ENCODE peak calls at places on chromosomes 3 and 15, in four cellular contexts. M is T47D; O is left cardiac atrium; H is stimulated activated CD4-positive, alpha-beta T cell treated with anti-CD3 and anti-CD28 coated beads, Interleukin-4, amount 100 ng/mL, for 1 hour. P is an unnamed sample.

GRCh38 chr3:36804295-36805055 is 40.1 kb upstream of the DCLK3 start:
- DNase-seq in M (no peak), O (no peak), H (no peak), P (no peak)

GRCh38 chr3:15794303-15794771 is 3.4 kb downstream of the ANKRD28 start:
- DNase-seq in M (no peak), O (no peak), H (no peak), P (peak)

GRCh38 chr15:66133247-66133646 is 120.3 kb downstream of the MEGF11 start:
- DNase-seq in M (no peak), O (no peak), H (no peak), P (no peak)

GRCh38 chr3:28846948-28847527 is 433.8 kb upstream of the RBMS3 start:
- DNase-seq in M (no peak), O (no peak), H (no peak), P (no peak)

GRCh38 chr3:161171113-161171512 is 50.0 kb upstream of the NMD3 start:
- DNase-seq in M (no peak), O (peak), H (no peak), P (peak)

GRCh38 chr3:94431831-94432230 is 369.0 kb downstream of the NSUN3 start:
- DNase-seq in M (no peak), O (no peak), H (no peak), P (no peak)

GRCh38 chr15:100671858-100672543 is 69.6 kb downstream of the ASB7 start:
- DNase-seq in M (peak), O (no peak), H (no peak), P (peak)

GRCh38 chr3:12484983-12485327 is 675 bp downstream of the TSEN2 start:
- DNase-seq in M (no peak), O (no peak), H (no peak), P (no peak)

GRCh38 chr3:138468886-138469285 is 34.5 kb downstream of the ESYT3 start:
- DNase-seq in M (peak), O (no peak), H (no peak), P (no peak)

GRCh38 chr3:120710359-120710758 is 28.3 kb upstream of the HGD start:
- DNase-seq in M (peak), O (no peak), H (no peak), P (no peak)

GRCh38 chr15:80691575-80691974 is 3.5 kb upstream of the ABHD17C start:
- DNase-seq in M (no peak), O (no peak), H (no peak), P (no peak)

GRCh38 chr15:81385110-81386076 is 11.4 kb upstream of the TMC3 start:
- DNase-seq in M (no peak), O (no peak), H (no peak), P (no peak)

GRCh38 chr3:8443829-8444791 is 57.5 kb upstream of the LMCD1 start:
- DNase-seq in M (peak), O (peak), H (no peak), P (peak)

GRCh38 chr3:30043156-30043555 is 563.2 kb upstream of the TGFBR2 start:
- DNase-seq in M (no peak), O (no peak), H (no peak), P (peak)

GRCh38 chr15:67967871-67968423 is 86.2 kb upstream of the PIAS1 start:
- DNase-seq in M (peak), O (peak), H (peak), P (peak)

GRCh38 chr3:29072626-29073025 is 208.2 kb upstream of the RBMS3 start:
- DNase-seq in M (no peak), O (no peak), H (no peak), P (peak)

GRCh38 chr3:51777985-51778384 is 1.1 kb downstream of the IQCF6 start:
- DNase-seq in M (peak), O (peak), H (no peak), P (no peak)

GRCh38 chr3:19725000-19725399 is 209.0 kb downstream of the EFHB start:
- DNase-seq in M (no peak), O (no peak), H (no peak), P (no peak)

GRCh38 chr3:123286308-123287023 is 84.7 kb downstream of the SEC22A start:
- DNase-seq in M (peak), O (no peak), H (no peak), P (peak)

GRCh38 chr3:172709776-172710708 is 825 bp downstream of the NCEH1 start:
- DNase-seq in M (peak), O (peak), H (peak), P (peak)

GRCh38 chr15:101170568-101171350 is 81.1 kb downstream of the CHSY1 start:
- DNase-seq in M (no peak), O (peak), H (no peak), P (peak)

GRCh38 chr3:178393833-178394232 is 142.4 kb upstream of the KCNMB2 start:
- DNase-seq in M (no peak), O (no peak), H (no peak), P (peak)

GRCh38 chr3:150020527-150020926 is 49.8 kb upstream of the PFN2 start:
- DNase-seq in M (no peak), O (no peak), H (no peak), P (peak)

GRCh38 chr15:63407612-63408011 is 26.0 kb upstream of the CA12 start:
- DNase-seq in M (peak), O (no peak), H (no peak), P (no peak)

GRCh38 chr15:57327985-57328471 is 48.3 kb upstream of the CGNL1 start:
- DNase-seq in M (peak), O (peak), H (no peak), P (peak)

GRCh38 chr3:52835766-52836470 is 1.1 kb upstream of the MUSTN1 start:
- DNase-seq in M (no peak), O (peak), H (no peak), P (no peak)

GRCh38 chr3:171231361-171231760 is 204.8 kb upstream of the SLC2A2 start:
- DNase-seq in M (no peak), O (no peak), H (no peak), P (no peak)

GRCh38 chr3:20056727-20057611 is 16.7 kb downstream of the KAT2B start:
- DNase-seq in M (peak), O (no peak), H (no peak), P (peak)

GRCh38 chr15:76932090-76932966 is 779 bp downstream of the RCN2 start:
- DNase-seq in M (peak), O (no peak), H (no peak), P (peak)

GRCh38 chr3:124631727-124632126 is 98.5 kb upstream of the UMPS start:
- DNase-seq in M (no peak), O (no peak), H (no peak), P (no peak)

GRCh38 chr3:99999541-99999940 is 114.8 kb downstream of the FILIP1L start:
- DNase-seq in M (no peak), O (no peak), H (no peak), P (peak)